ENCODE peak calls at places on chromosomes 13 and 19, in six cellular contexts. G is IMR-90, P is colonic mucosa, Y is tibial artery, D is esophagus muscularis mucosa, F is foreskin keratinocyte. V is an unnamed sample.

GRCh38 chr13:60857698-60858097 is 460.7 kb downstream of the TDRD3 start:
- DNase-seq in D (no peak), G (no peak), P (no peak), Y (no peak), F (peak), V (no peak)

GRCh38 chr13:20106751-20107150 is 54.1 kb downstream of the GJA3 start:
- DNase-seq in G (no peak), F (no peak), P (no peak), D (no peak), Y (no peak), V (no peak)

GRCh38 chr19:47445937-47446402 is 25.7 kb downstream of the SLC8A2 start:
- DNase-seq in G (no peak), P (peak), D (no peak), Y (no peak), F (no peak), V (no peak)

GRCh38 chr13:77506874-77507273 is 28.6 kb upstream of the SCEL start:
- DNase-seq in D (no peak), P (no peak), F (no peak), Y (no peak), G (no peak), V (no peak)

GRCh38 chr19:482186-483041 is 13.9 kb upstream of the MADCAM1 start:
- DNase-seq in Y (no peak), G (no peak), P (no peak), F (no peak), D (no peak), V (no peak)

GRCh38 chr19:4776436-4777205 is 14.9 kb upstream of the FEM1A start:
- DNase-seq in P (no peak), G (no peak), F (no peak), D (no peak), Y (no peak), V (no peak)

GRCh38 chr13:93116809-93117208 is 109.8 kb upstream of the GPC6 start:
- DNase-seq in G (no peak), P (no peak), Y (no peak), F (no peak), D (no peak), V (no peak)

GRCh38 chr19:18612772-18613588 is at the start of gene TMEM59L:
- DNase-seq in F (no peak), G (no peak), D (no peak), Y (no peak), P (no peak), V (no peak)

GRCh38 chr13:27372896-27373295 is 51.5 kb upstream of the GTF3A start:
- DNase-seq in F (no peak), D (no peak), G (peak), P (peak), Y (no peak), V (no peak)

DNA sequence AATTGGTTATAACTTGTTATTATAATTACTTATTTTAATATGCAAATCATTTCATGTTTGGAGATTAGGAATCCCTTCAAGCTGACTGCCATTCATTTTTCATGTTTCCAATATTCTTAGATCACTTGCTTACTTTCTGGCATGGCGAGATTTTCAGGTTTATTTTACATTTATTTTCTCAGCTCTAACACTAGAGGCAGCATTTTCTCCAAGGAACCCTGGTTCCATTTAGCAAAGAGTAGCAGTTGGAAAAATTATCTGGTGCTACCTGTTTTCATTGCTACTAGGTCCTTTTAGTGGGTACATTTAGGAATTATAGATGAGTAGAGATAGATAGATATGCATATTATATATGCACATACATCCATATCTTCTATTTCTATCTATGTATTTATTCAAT is 90.9 kb upstream of the TRPC4 start:
- DNase-seq in P (no peak), D (no peak), G (peak), F (no peak), Y (no peak), V (no peak)
- TF ChIP-seq CTCF in P (no peak), D (no peak), G (peak), F (peak), Y (no peak), V (no peak)

GRCh38 chr19:12806242-12807131 is at the start of gene RNASEH2A:
- DNase-seq in F (no peak), D (no peak), Y (peak), G (peak), P (peak), V (peak)
- TF ChIP-seq CTCF in F (peak), D (peak), Y (no peak), G (no peak), P (no peak), V (no peak)

GRCh38 chr13:99277629-99278028 is 19.4 kb upstream of the GPR18 start:
- DNase-seq in D (no peak), Y (peak), P (no peak), G (no peak), F (no peak), V (no peak)

GRCh38 chr13:99276706-99277105 is 18.5 kb upstream of the GPR18 start:
- DNase-seq in D (no peak), Y (no peak), F (no peak), G (no peak), P (no peak), V (no peak)

GRCh38 chr13:99273128-99273527 is 14.9 kb upstream of the GPR18 start:
- DNase-seq in D (no peak), G (no peak), F (no peak), Y (no peak), P (no peak), V (no peak)

GRCh38 chr13:99272481-99272880 is 14.3 kb upstream of the GPR18 start:
- DNase-seq in D (no peak), P (no peak), Y (no peak), G (no peak), F (no peak), V (no peak)

GRCh38 chr13:99275093-99275469 is 16.9 kb upstream of the GPR18 start:
- DNase-seq in G (peak), D (no peak), F (peak), Y (no peak), P (no peak), V (no peak)
- TF ChIP-seq CTCF in G (no peak), D (no peak), F (no peak), Y (no peak), P (no peak), V (no peak)

DNA sequence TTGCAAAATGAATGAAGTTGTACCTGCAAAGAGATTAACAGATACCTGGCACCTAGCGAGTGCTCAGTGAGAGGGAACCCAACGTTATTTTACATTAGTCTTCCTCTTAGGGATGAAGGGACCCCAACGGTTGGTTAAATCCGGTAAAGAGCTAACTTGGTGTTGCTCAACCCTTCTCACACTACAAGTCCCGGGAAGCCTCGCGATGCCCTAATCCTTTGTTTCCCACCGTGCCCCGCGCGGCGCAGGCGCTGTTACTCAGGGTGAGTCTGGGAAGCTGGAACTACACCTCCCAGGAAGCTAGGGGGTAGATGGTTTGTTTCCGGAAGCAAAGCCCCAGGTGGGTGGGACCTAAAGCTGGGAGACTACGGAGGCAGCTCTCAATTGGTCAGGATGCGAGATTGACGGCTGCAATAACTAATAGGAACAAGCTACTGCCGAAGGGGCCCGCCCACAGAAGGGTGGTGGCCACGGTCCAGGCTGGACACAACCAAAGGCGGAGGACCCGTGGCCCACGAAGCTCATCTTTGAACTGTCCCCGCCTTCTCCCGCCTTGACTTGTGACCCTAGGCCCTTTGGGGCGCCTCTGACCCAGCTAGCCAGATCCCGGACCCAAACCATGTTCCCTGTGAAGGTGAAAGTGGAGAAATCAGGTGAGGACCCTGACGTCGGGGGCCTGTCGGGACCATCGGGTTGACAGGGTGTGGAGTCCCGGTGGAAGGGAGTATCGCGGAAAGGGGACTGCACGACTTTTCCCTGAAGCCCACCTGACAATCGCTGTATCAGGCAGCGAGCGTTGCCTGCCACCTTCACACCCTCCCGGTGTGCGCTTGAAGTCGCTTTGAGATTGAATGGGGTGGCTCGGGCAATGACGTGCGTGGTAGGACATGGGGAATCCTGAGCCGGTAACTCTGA is at the start of gene LIN37:
- DNase-seq in G (peak), F (peak), Y (peak), D (peak), P (peak), V (peak)
- TF ChIP-seq CTCF in G (no peak), F (no peak), Y (no peak), D (peak), P (no peak), V (no peak)

DNA sequence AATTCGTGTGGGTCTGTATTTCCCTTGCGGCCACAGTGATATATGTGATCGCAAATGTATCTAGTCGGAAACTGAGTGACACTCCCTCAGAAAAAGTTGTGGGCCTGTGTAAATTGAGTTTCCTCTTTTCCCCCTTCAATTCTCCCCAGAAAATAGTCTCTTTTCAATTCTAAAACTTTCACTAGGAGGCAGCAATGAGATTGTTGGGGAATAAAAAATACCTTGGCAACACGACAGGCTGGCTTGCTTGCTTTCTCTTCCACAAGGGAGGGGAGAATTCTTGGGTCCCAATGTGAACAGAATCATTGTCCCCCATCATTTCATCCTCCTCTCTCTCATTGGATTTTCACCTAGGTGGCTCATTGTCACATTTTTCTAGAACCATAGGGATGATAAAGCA is 3.7 kb upstream of the SOX21 start:
- DNase-seq in Y (no peak), G (no peak), P (no peak), D (peak), F (no peak), V (no peak)
- TF ChIP-seq CTCF in Y (no peak), G (no peak), P (no peak), D (no peak), F (peak), V (no peak)